ENCODE peak calls at places on chromosomes 12 and 14, in seven cellular contexts. One of them, this sample, is unnamed.

GRCh38 chr14:106442857-106443256 is 916.5 kb downstream of the TMEM121 start:
- DNase-seq in astrocyte of the spinal cord: no peak
- DNase-seq in AG09309: no peak
- DNase-seq in CD8-positive, alpha-beta T cell: peak
- DNase-seq in fibroblast of mammary gland: no peak
- DNase-seq in ascending aorta: no peak
- DNase-seq in testis: no peak
- DNase-seq in this sample: no peak

GRCh38 chr12:120961604-120962486 is 16.5 kb upstream of the HNF1A start:
- DNase-seq in astrocyte of the spinal cord: no peak
- DNase-seq in ascending aorta: no peak
- DNase-seq in AG09309: no peak
- DNase-seq in fibroblast of mammary gland: no peak
- DNase-seq in CD8-positive, alpha-beta T cell: no peak
- DNase-seq in testis: peak
- DNase-seq in this sample: no peak

GRCh38 chr14:100025111-100025510 is 40.1 kb upstream of the EVL start:
- DNase-seq in fibroblast of mammary gland: peak
- DNase-seq in astrocyte of the spinal cord: no peak
- DNase-seq in CD8-positive, alpha-beta T cell: no peak
- DNase-seq in ascending aorta: no peak
- DNase-seq in AG09309: no peak
- DNase-seq in testis: peak
- DNase-seq in this sample: peak

GRCh38 chr12:124608451-124608870 is 41.0 kb upstream of the NCOR2 start:
- DNase-seq in CD8-positive, alpha-beta T cell: no peak
- DNase-seq in AG09309: no peak
- DNase-seq in fibroblast of mammary gland: peak
- DNase-seq in ascending aorta: no peak
- DNase-seq in astrocyte of the spinal cord: no peak
- DNase-seq in testis: peak
- DNase-seq in this sample: no peak

GRCh38 chr12:58961166-58961565 is 40.9 kb upstream of the LRIG3 start:
- DNase-seq in ascending aorta: no peak
- DNase-seq in testis: no peak
- DNase-seq in fibroblast of mammary gland: no peak
- DNase-seq in astrocyte of the spinal cord: no peak
- DNase-seq in AG09309: no peak
- DNase-seq in CD8-positive, alpha-beta T cell: no peak
- DNase-seq in this sample: peak

GRCh38 chr14:80621701-80622100 is 319.8 kb downstream of the CEP128 start:
- DNase-seq in ascending aorta: no peak
- DNase-seq in testis: no peak
- DNase-seq in fibroblast of mammary gland: peak
- DNase-seq in AG09309: no peak
- DNase-seq in astrocyte of the spinal cord: peak
- DNase-seq in CD8-positive, alpha-beta T cell: no peak
- DNase-seq in this sample: peak

GRCh38 chr12:104386461-104386860 is 70.3 kb upstream of the CHST11 start:
- DNase-seq in astrocyte of the spinal cord: no peak
- DNase-seq in CD8-positive, alpha-beta T cell: no peak
- DNase-seq in ascending aorta: no peak
- DNase-seq in testis: no peak
- DNase-seq in fibroblast of mammary gland: no peak
- DNase-seq in AG09309: no peak
- DNase-seq in this sample: no peak

GRCh38 chr14:93303659-93304058 is 29.2 kb downstream of the BTBD7 start:
- DNase-seq in ascending aorta: no peak
- DNase-seq in fibroblast of mammary gland: no peak
- DNase-seq in astrocyte of the spinal cord: no peak
- DNase-seq in CD8-positive, alpha-beta T cell: no peak
- DNase-seq in AG09309: no peak
- DNase-seq in testis: peak
- DNase-seq in this sample: no peak

GRCh38 chr12:32811686-32812392 is 56.1 kb upstream of the YARS2 start:
- DNase-seq in CD8-positive, alpha-beta T cell: no peak
- DNase-seq in AG09309: no peak
- DNase-seq in testis: no peak
- DNase-seq in ascending aorta: no peak
- DNase-seq in astrocyte of the spinal cord: no peak
- DNase-seq in fibroblast of mammary gland: peak
- DNase-seq in this sample: no peak

GRCh38 chr14:105094193-105094907 is 29.1 kb upstream of the GPR132 start:
- DNase-seq in AG09309: no peak
- DNase-seq in testis: no peak
- DNase-seq in CD8-positive, alpha-beta T cell: no peak
- DNase-seq in fibroblast of mammary gland: no peak
- DNase-seq in astrocyte of the spinal cord: no peak
- DNase-seq in ascending aorta: no peak
- DNase-seq in this sample: no peak

GRCh38 chr14:75979071-75979571 is 2.7 kb downstream of the TGFB3 start:
- DNase-seq in fibroblast of mammary gland: peak
- DNase-seq in CD8-positive, alpha-beta T cell: no peak
- DNase-seq in ascending aorta: no peak
- DNase-seq in AG09309: no peak
- DNase-seq in testis: peak
- DNase-seq in astrocyte of the spinal cord: peak
- DNase-seq in this sample: peak

GRCh38 chr12:124422570-124423523 is 128.0 kb downstream of the RFLNA start:
- DNase-seq in ascending aorta: peak
- DNase-seq in fibroblast of mammary gland: peak
- DNase-seq in astrocyte of the spinal cord: peak
- DNase-seq in testis: peak
- DNase-seq in AG09309: peak
- DNase-seq in CD8-positive, alpha-beta T cell: no peak
- DNase-seq in this sample: peak

GRCh38 chr14:51862171-51862838 is 1.9 kb downstream of the GNG2 start:
- DNase-seq in ascending aorta: no peak
- DNase-seq in testis: no peak
- DNase-seq in astrocyte of the spinal cord: no peak
- DNase-seq in fibroblast of mammary gland: peak
- DNase-seq in AG09309: no peak
- DNase-seq in CD8-positive, alpha-beta T cell: no peak
- DNase-seq in this sample: no peak

GRCh38 chr14:62585247-62585646 is 460.0 kb downstream of the KCNH5 start:
- DNase-seq in fibroblast of mammary gland: no peak
- DNase-seq in AG09309: no peak
- DNase-seq in ascending aorta: no peak
- DNase-seq in testis: no peak
- DNase-seq in CD8-positive, alpha-beta T cell: no peak
- DNase-seq in astrocyte of the spinal cord: no peak
- DNase-seq in this sample: no peak

GRCh38 chr12:69167648-69168165 is 71.7 kb upstream of the CPSF6 start:
- DNase-seq in AG09309: no peak
- DNase-seq in testis: no peak
- DNase-seq in ascending aorta: no peak
- DNase-seq in CD8-positive, alpha-beta T cell: no peak
- DNase-seq in fibroblast of mammary gland: no peak
- DNase-seq in astrocyte of the spinal cord: no peak
- DNase-seq in this sample: no peak

GRCh38 chr12:69170293-69170692 is 69.1 kb upstream of the CPSF6 start:
- DNase-seq in fibroblast of mammary gland: no peak
- DNase-seq in ascending aorta: no peak
- DNase-seq in AG09309: no peak
- DNase-seq in testis: no peak
- DNase-seq in astrocyte of the spinal cord: no peak
- DNase-seq in CD8-positive, alpha-beta T cell: no peak
- DNase-seq in this sample: no peak

GRCh38 chr12:69171881-69172280 is 67.5 kb upstream of the CPSF6 start:
- DNase-seq in AG09309: no peak
- DNase-seq in testis: no peak
- DNase-seq in ascending aorta: no peak
- DNase-seq in astrocyte of the spinal cord: no peak
- DNase-seq in CD8-positive, alpha-beta T cell: no peak
- DNase-seq in fibroblast of mammary gland: no peak
- DNase-seq in this sample: no peak

GRCh38 chr12:69168828-69169227 is 70.5 kb upstream of the CPSF6 start:
- DNase-seq in AG09309: no peak
- DNase-seq in astrocyte of the spinal cord: no peak
- DNase-seq in ascending aorta: no peak
- DNase-seq in CD8-positive, alpha-beta T cell: no peak
- DNase-seq in testis: no peak
- DNase-seq in fibroblast of mammary gland: no peak
- DNase-seq in this sample: no peak

GRCh38 chr12:69173358-69173757 is 66.0 kb upstream of the CPSF6 start:
- DNase-seq in ascending aorta: no peak
- DNase-seq in CD8-positive, alpha-beta T cell: no peak
- DNase-seq in AG09309: no peak
- DNase-seq in astrocyte of the spinal cord: no peak
- DNase-seq in fibroblast of mammary gland: no peak
- DNase-seq in testis: no peak
- DNase-seq in this sample: no peak
- H3K4me3 ChIP-seq in ascending aorta: no peak
- H3K4me3 ChIP-seq in CD8-positive, alpha-beta T cell: no peak
- H3K4me3 ChIP-seq in AG09309: no peak
- H3K4me3 ChIP-seq in astrocyte of the spinal cord: no peak
- H3K4me3 ChIP-seq in fibroblast of mammary gland: no peak
- H3K4me3 ChIP-seq in testis: no peak
- H3K4me3 ChIP-seq in this sample: no peak

GRCh38 chr14:54637270-54637669 is 70.3 kb downstream of the SAMD4A start:
- DNase-seq in testis: no peak
- DNase-seq in AG09309: no peak
- DNase-seq in astrocyte of the spinal cord: no peak
- DNase-seq in fibroblast of mammary gland: no peak
- DNase-seq in ascending aorta: no peak
- DNase-seq in CD8-positive, alpha-beta T cell: no peak
- DNase-seq in this sample: no peak

GRCh38 chr14:54633076-54633475 is 66.1 kb downstream of the SAMD4A start:
- DNase-seq in ascending aorta: no peak
- DNase-seq in AG09309: no peak
- DNase-seq in CD8-positive, alpha-beta T cell: no peak
- DNase-seq in astrocyte of the spinal cord: no peak
- DNase-seq in testis: no peak
- DNase-seq in fibroblast of mammary gland: no peak
- DNase-seq in this sample: no peak

GRCh38 chr14:54640480-54640879 is 73.6 kb downstream of the SAMD4A start:
- DNase-seq in fibroblast of mammary gland: no peak
- DNase-seq in astrocyte of the spinal cord: no peak
- DNase-seq in testis: no peak
- DNase-seq in ascending aorta: no peak
- DNase-seq in CD8-positive, alpha-beta T cell: no peak
- DNase-seq in AG09309: no peak
- DNase-seq in this sample: no peak

GRCh38 chr14:54642121-54642520 is 75.2 kb downstream of the SAMD4A start:
- DNase-seq in AG09309: no peak
- DNase-seq in astrocyte of the spinal cord: no peak
- DNase-seq in CD8-positive, alpha-beta T cell: no peak
- DNase-seq in testis: no peak
- DNase-seq in ascending aorta: no peak
- DNase-seq in fibroblast of mammary gland: no peak
- DNase-seq in this sample: no peak

DNA sequence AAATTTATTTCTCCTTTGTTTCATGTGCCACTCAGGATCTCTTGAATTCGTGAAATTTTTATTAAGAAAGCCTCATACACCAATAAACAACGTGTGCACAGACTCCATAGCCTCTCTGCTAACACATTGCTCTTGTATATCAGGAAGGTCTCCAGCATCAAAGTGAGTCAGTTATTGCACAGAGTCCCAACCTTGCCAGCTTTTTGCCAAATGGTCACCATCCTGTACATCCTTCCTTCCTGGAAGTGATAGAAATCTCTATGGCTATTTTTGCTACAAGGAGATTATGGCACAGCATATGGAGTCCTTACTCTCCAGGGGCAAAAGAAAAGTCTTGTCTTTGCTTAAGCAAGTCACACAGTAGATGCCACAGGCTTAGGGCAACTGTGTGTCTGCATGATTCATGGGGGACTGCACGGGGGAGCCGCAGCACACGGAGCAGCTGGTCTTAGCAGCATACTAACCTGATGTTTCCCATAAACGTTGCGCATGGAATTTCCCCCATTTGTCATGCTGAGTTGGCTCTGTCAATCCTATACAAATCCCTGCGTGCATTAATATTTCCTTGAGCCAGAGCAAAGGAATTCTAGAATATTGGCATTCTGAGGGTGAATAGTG is 71.0 kb downstream of the SAMD4A start:
- DNase-seq in ascending aorta: no peak
- DNase-seq in CD8-positive, alpha-beta T cell: no peak
- DNase-seq in testis: no peak
- DNase-seq in astrocyte of the spinal cord: peak
- DNase-seq in AG09309: no peak
- DNase-seq in fibroblast of mammary gland: peak
- DNase-seq in this sample: peak
- H3K4me3 ChIP-seq in ascending aorta: no peak
- H3K4me3 ChIP-seq in CD8-positive, alpha-beta T cell: no peak
- H3K4me3 ChIP-seq in testis: no peak
- H3K4me3 ChIP-seq in astrocyte of the spinal cord: no peak
- H3K4me3 ChIP-seq in AG09309: no peak
- H3K4me3 ChIP-seq in fibroblast of mammary gland: no peak
- H3K4me3 ChIP-seq in this sample: no peak

DNA sequence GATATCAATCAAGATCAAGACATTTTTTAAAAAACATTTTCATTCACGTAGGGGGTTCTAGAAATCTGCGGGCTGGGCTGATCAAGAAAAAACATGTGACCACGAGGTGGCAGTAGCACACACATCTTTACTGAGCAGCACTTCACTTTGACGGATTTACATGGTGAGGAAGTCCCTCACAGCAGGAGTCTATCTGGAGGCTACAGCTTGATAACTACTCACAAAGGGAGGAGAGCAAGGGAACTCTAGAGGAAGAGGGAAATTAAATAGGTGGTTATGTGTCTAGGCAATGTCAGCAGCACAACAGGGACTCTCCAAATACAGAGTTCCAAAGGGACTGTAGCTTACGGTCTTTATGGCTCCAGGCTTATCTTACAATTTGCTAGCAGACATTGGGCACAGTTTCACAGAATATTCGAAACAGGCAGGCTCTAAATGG is 248.1 kb downstream of the DPY19L2 start:
- DNase-seq in testis: peak
- DNase-seq in AG09309: peak
- DNase-seq in astrocyte of the spinal cord: peak
- DNase-seq in CD8-positive, alpha-beta T cell: no peak
- DNase-seq in fibroblast of mammary gland: peak
- DNase-seq in ascending aorta: no peak
- DNase-seq in this sample: peak
- H3K4me3 ChIP-seq in testis: no peak
- H3K4me3 ChIP-seq in AG09309: no peak
- H3K4me3 ChIP-seq in astrocyte of the spinal cord: no peak
- H3K4me3 ChIP-seq in CD8-positive, alpha-beta T cell: no peak
- H3K4me3 ChIP-seq in fibroblast of mammary gland: no peak
- H3K4me3 ChIP-seq in ascending aorta: no peak
- H3K4me3 ChIP-seq in this sample: no peak

GRCh38 chr12:89345830-89346740 is 6.2 kb downstream of the DUSP6 start:
- DNase-seq in testis: peak
- DNase-seq in fibroblast of mammary gland: peak
- DNase-seq in CD8-positive, alpha-beta T cell: peak
- DNase-seq in astrocyte of the spinal cord: peak
- DNase-seq in ascending aorta: no peak
- DNase-seq in AG09309: no peak
- DNase-seq in this sample: peak
- H3K4me3 ChIP-seq in testis: no peak
- H3K4me3 ChIP-seq in fibroblast of mammary gland: no peak
- H3K4me3 ChIP-seq in CD8-positive, alpha-beta T cell: no peak
- H3K4me3 ChIP-seq in astrocyte of the spinal cord: no peak
- H3K4me3 ChIP-seq in ascending aorta: no peak
- H3K4me3 ChIP-seq in AG09309: no peak
- H3K4me3 ChIP-seq in this sample: no peak

This sample was measured in choroid plexus epithelial cell.